ENCODE peak calls at places on chromosome 20, in ten cellular contexts. S, T, W, O, G, Y, I, J, C and F are unnamed samples.

GRCh38 chr20:3659492-3660261 is 3.5 kb downstream of the GFRA4 start:
- DNase-seq in S (peak), T (no peak), W (no peak), O (no peak), G (no peak), Y (no peak), I (no peak), J (no peak), C (no peak), F (peak)

GRCh38 chr20:47727170-47727880 is 58.0 kb downstream of the SULF2 start:
- DNase-seq in S (peak), T (peak), W (peak), O (peak), G (no peak), Y (no peak), I (peak), J (no peak), C (no peak), F (no peak)

GRCh38 chr20:4108495-4109306 is 93.3 kb upstream of the RNF24 start:
- DNase-seq in S (peak), T (no peak), W (peak), O (peak), G (peak), Y (peak), I (peak), J (peak), C (peak), F (peak)

GRCh38 chr20:38799248-38799647 is 6.2 kb upstream of the PPP1R16B start:
- DNase-seq in S (no peak), T (no peak), W (no peak), O (no peak), G (no peak), Y (no peak), I (no peak), J (no peak), C (no peak), F (no peak)

GRCh38 chr20:62511915-62512610 is 36.3 kb upstream of the GATA5 start:
- DNase-seq in S (no peak), T (no peak), W (no peak), O (no peak), G (no peak), Y (no peak), I (no peak), J (no peak), C (no peak), F (peak)

GRCh38 chr20:45209924-45210323 is 3.1 kb downstream of the SEMG1 start:
- DNase-seq in S (no peak), T (no peak), W (no peak), O (no peak), G (no peak), Y (no peak), I (no peak), J (no peak), C (no peak), F (no peak)

GRCh38 chr20:36572701-36573102 is 695 bp upstream of the TGIF2 start:
- DNase-seq in S (no peak), T (no peak), W (peak), O (no peak), G (no peak), Y (peak), I (no peak), J (peak), C (peak), F (no peak)

GRCh38 chr20:19934792-19935491 is 82.2 kb upstream of the NAA20 start:
- DNase-seq in S (no peak), T (no peak), W (peak), O (peak), G (no peak), Y (peak), I (no peak), J (peak), C (no peak), F (no peak)

GRCh38 chr20:17616480-17617211 is 46.8 kb downstream of the DSTN start:
- DNase-seq in S (no peak), T (no peak), W (peak), O (no peak), G (no peak), Y (no peak), I (no peak), J (peak), C (no peak), F (no peak)

GRCh38 chr20:12924126-12924525 is 84.6 kb upstream of the SPTLC3 start:
- DNase-seq in S (no peak), T (no peak), W (no peak), O (no peak), G (no peak), Y (no peak), I (no peak), J (peak), C (peak), F (peak)

GRCh38 chr20:41497186-41497895 is 120.8 kb downstream of the CHD6 start:
- DNase-seq in S (no peak), T (no peak), W (no peak), O (no peak), G (peak), Y (no peak), I (no peak), J (no peak), C (no peak), F (no peak)

GRCh38 chr20:18092890-18093289 is 35.2 kb upstream of the OVOL2 start:
- DNase-seq in S (no peak), T (no peak), W (no peak), O (no peak), G (no peak), Y (no peak), I (no peak), J (no peak), C (no peak), F (no peak)

GRCh38 chr20:31721408-31722332 is 998 bp downstream of the BCL2L1 start:
- DNase-seq in S (peak), T (no peak), W (peak), O (peak), G (no peak), Y (no peak), I (peak), J (peak), C (no peak), F (no peak)

GRCh38 chr20:51310216-51310615 is 232.3 kb downstream of the NFATC2 start:
- DNase-seq in S (no peak), T (no peak), W (no peak), O (no peak), G (peak), Y (no peak), I (no peak), J (no peak), C (no peak), F (no peak)

GRCh38 chr20:51311636-51312479 is 230.7 kb downstream of the NFATC2 start:
- DNase-seq in S (no peak), T (no peak), W (no peak), O (no peak), G (no peak), Y (no peak), I (no peak), J (peak), C (no peak), F (no peak)

GRCh38 chr20:51313275-51313898 is 229.1 kb downstream of the NFATC2 start:
- DNase-seq in S (no peak), T (no peak), W (no peak), O (no peak), G (no peak), Y (no peak), I (no peak), J (no peak), C (no peak), F (no peak)

GRCh38 chr20:51315390-51315789 is 227.1 kb downstream of the NFATC2 start:
- DNase-seq in S (no peak), T (no peak), W (no peak), O (no peak), G (no peak), Y (no peak), I (no peak), J (no peak), C (no peak), F (no peak)

GRCh38 chr20:51312480-51312783 is 230.1 kb downstream of the NFATC2 start:
- DNase-seq in S (no peak), T (no peak), W (no peak), O (no peak), G (no peak), Y (no peak), I (no peak), J (peak), C (no peak), F (no peak)
- H3K4me3 ChIP-seq in S (no peak), T (no peak), W (no peak), O (no peak), G (no peak), Y (no peak), I (no peak), J (no peak), C (no peak), F (no peak)

DNA sequence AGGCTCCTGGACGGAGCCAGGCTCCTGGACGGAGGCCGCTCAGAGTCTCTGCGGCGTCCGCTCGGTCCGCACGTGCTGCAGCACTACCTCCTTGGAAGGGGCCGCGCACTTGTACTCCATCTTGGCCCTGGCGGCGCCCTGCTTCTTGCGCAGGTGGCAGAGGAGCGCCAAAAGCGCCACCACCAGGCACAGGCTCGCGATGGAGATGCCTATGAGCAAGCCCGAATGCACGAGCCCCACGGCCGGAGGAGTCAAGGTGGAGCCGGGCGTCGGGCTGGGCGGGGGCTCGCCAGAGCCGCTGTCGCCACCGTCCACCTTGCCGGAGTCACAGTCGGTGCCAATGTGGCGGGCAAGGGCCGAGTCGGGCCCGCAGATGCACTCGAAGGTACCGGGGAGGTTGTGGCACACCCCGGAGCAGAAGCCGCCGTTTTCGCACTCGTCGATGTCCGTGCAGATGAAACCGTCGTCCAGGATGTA is 1.7 kb downstream of the THBD start:
- DNase-seq in S (no peak), T (no peak), W (no peak), O (no peak), G (no peak), Y (no peak), I (no peak), J (no peak), C (no peak), F (no peak)
- H3K4me3 ChIP-seq in S (peak), T (peak), W (peak), O (peak), G (peak), Y (no peak), I (no peak), J (no peak), C (peak), F (no peak)

GRCh38 chr20:25227317-25227831 is 20.5 kb upstream of the PYGB start:
- DNase-seq in S (peak), T (no peak), W (no peak), O (no peak), G (peak), Y (peak), I (no peak), J (no peak), C (no peak), F (no peak)
- H3K4me3 ChIP-seq in S (no peak), T (no peak), W (no peak), O (no peak), G (no peak), Y (no peak), I (no peak), J (no peak), C (no peak), F (no peak)

DNA sequence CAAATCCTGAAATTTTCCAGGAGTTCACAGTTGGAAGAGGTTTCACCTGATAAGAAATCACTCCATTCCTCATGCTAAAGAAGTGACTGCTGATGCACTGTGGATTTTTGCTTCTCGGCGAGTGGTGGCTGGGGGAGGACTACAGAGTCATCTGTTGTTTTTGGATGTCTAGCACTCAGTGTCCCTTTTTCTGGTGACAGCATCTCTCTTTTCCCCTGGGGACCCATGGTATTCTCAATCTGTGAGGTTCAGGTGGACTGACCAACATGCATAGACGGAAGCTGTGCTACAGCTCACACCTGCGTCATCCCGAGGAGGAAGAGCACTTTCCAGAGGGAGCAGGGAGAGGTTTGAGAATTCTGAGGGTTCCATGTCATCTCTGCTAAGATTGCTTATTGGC is 42.7 kb upstream of the ZNF831 start:
- DNase-seq in S (no peak), T (no peak), W (no peak), O (no peak), G (no peak), Y (no peak), I (peak), J (no peak), C (no peak), F (no peak)
- H3K4me3 ChIP-seq in S (no peak), T (no peak), W (no peak), O (no peak), G (no peak), Y (no peak), I (no peak), J (no peak), C (no peak), F (no peak)

DNA sequence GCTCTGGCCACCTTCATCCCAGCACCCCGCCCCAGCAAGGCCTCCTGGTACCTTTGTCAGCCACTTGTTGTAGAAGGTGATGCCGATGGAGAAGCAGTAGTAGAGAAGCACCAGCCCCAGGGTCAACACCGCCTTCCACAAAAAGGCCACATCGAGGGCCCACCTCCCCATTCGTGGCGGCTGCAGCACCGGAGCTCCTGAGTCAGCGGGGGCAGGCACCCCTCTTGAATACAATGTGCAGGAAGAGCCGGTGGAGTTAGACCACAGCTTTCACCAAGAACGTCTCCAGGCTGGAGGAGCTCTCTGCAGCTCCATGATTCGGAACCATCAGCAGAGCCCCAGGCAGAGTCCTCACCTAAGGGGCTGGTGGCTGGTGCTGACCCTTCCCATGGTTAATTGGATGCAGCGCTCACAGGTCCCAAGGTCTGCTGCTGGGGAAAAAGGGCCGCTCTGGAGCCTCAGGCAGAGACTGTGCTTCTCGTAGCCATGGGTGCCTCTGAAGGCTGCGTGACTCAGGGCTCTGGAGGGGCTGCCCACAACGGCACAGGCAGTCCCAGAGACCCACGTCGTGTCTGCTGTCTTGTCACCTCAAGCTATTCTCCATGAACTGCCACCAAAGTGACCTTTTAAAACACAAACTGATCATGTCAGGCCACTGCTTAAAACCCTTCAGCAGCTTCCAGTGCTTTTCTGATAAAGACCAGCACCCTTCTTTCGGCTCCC is 47.9 kb downstream of the ELMO2 start:
- DNase-seq in S (no peak), T (no peak), W (no peak), O (no peak), G (no peak), Y (no peak), I (no peak), J (no peak), C (no peak), F (no peak)
- H3K4me3 ChIP-seq in S (no peak), T (no peak), W (no peak), O (peak), G (no peak), Y (no peak), I (no peak), J (no peak), C (no peak), F (no peak)

DNA sequence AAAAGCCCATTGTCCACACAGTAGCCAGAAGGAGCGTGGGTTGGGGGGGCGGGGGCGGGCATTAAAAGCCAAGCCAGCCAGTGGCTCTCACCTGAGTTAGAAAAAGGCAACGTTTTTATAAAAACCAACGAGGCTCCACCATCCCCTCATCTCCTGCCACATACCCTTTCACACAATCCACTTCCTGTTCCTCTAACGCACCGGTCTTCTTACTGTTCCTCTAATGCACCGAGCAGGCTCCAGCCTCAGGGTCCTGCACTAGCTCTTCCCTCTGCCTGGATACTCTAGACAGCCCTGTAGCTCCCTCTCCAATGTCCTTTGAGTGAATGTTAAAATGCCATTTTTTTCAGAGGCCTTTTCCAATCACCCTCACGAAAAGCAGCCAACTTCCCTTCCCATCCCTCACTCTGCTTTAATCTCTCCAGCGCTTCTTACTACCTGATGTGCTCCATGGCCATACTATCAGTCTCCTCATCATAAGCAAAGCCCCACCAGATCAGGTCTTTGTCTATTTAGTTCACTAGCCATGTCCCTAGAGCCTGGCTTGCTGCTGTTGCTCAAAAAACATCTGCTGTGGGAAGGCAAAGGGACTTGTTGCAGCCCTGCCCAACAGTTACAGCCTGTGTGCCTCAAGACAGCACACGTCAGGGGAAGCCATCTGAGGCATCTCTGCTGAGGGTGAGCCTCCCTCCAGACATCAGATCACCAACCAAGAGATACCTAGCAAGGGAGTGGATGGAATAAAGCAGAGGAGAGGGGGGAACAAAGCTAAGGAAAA is 4.0 kb downstream of the FKBP1A start:
- DNase-seq in S (no peak), T (no peak), W (no peak), O (no peak), G (no peak), Y (no peak), I (no peak), J (no peak), C (no peak), F (no peak)
- H3K4me3 ChIP-seq in S (peak), T (no peak), W (no peak), O (peak), G (peak), Y (no peak), I (peak), J (no peak), C (no peak), F (no peak)